ENCODE peak calls at places on chromosome 6, in seven cellular contexts. J is activated CD8-positive, alpha-beta memory T cell treated with anti-CD3 and anti-CD28 coated beads for 1 hour; P is GM13977; F is right cardiac atrium; L is stimulated activated CD4-positive, alpha-beta T cell treated with anti-CD3 and anti-CD28 coated beads, Interleukin-4, amount 100 ng/mL, for 24 hours; W is stimulated activated CD8-positive, alpha-beta memory T cell treated with anti-CD3 and anti-CD28 coated beads, Interleukin-15, amount 100 ng/mL, for 4 hours; A is NCI-H2029 treated with DMSO at 0.1 percent for 48 hours. X is an unnamed sample.

GRCh38 chr6:128740951-128741350 is 142.0 kb upstream of the LAMA2 start:
- DNase-seq in J (no peak), P (no peak), F (no peak), L (no peak), W (no peak), A (no peak), X (no peak)

GRCh38 chr6:77707603-77708002 is 54.8 kb downstream of the MEI4 start:
- DNase-seq in J (no peak), P (no peak), F (no peak), L (no peak), W (no peak), A (no peak), X (no peak)

GRCh38 chr6:142902636-142903053 is 42.3 kb downstream of the HIVEP2 start:
- DNase-seq in J (peak), P (no peak), F (peak), L (peak), W (peak), A (peak), X (no peak)

GRCh38 chr6:7148100-7148822 is 40.5 kb downstream of the RREB1 start:
- DNase-seq in J (no peak), P (no peak), F (no peak), L (peak), W (no peak), A (no peak), X (no peak)

GRCh38 chr6:50249493-50249892 is 199.8 kb upstream of the DEFB112 start:
- DNase-seq in J (no peak), P (no peak), F (no peak), L (no peak), W (no peak), A (no peak), X (no peak)

GRCh38 chr6:97963148-97963680 is 680.2 kb upstream of the MMS22L start:
- DNase-seq in J (no peak), P (no peak), F (no peak), L (no peak), W (no peak), A (no peak), X (no peak)

GRCh38 chr6:128394171-128394570 is 126.2 kb downstream of the PTPRK start:
- DNase-seq in J (no peak), P (no peak), F (no peak), L (no peak), W (no peak), A (no peak), X (no peak)

GRCh38 chr6:4421837-4422236 is 286.5 kb upstream of the ECI2 start:
- DNase-seq in J (no peak), P (no peak), F (no peak), L (no peak), W (no peak), A (no peak), X (no peak)

GRCh38 chr6:28254340-28254618 is 2.2 kb upstream of the ZKSCAN4 start:
- DNase-seq in J (no peak), P (no peak), F (no peak), L (no peak), W (no peak), A (no peak), X (no peak)

GRCh38 chr6:55379895-55380294 is 52.6 kb downstream of the GFRAL start:
- DNase-seq in J (no peak), P (no peak), F (no peak), L (no peak), W (no peak), A (no peak), X (no peak)

GRCh38 chr6:167392631-167393301 is 67.9 kb downstream of the TTLL2 start:
- DNase-seq in J (no peak), P (no peak), F (no peak), L (no peak), W (no peak), A (no peak), X (no peak)

GRCh38 chr6:26205625-26206574 is 118.7 kb downstream of the HFE start:
- DNase-seq in J (no peak), P (peak), F (no peak), L (no peak), W (no peak), A (peak), X (peak)

GRCh38 chr6:26272171-26272631 is 92.8 kb upstream of the BTN3A2 start:
- DNase-seq in J (peak), P (no peak), F (peak), L (peak), W (no peak), A (peak), X (no peak)

GRCh38 chr6:88683734-88684133 is 279.7 kb downstream of the RNGTT start:
- DNase-seq in J (no peak), P (no peak), F (no peak), L (no peak), W (no peak), A (no peak), X (no peak)

GRCh38 chr6:139981810-139982550 is 607.5 kb upstream of the CITED2 start:
- DNase-seq in J (no peak), P (no peak), F (no peak), L (no peak), W (no peak), A (peak), X (peak)

GRCh38 chr6:149037026-149037734 is 280.3 kb upstream of the TAB2 start:
- DNase-seq in J (no peak), P (no peak), F (no peak), L (no peak), W (no peak), A (no peak), X (no peak)

GRCh38 chr6:129497591-129498555 is 212.1 kb downstream of the ARHGAP18 start:
- DNase-seq in J (no peak), P (no peak), F (no peak), L (no peak), W (no peak), A (no peak), X (no peak)

GRCh38 chr6:38673397-38674165 is 29.4 kb downstream of the GLO1 start:
- DNase-seq in J (no peak), P (no peak), F (no peak), L (peak), W (no peak), A (no peak), X (no peak)

GRCh38 chr6:156336096-156336495 is 441.1 kb upstream of the ARID1B start:
- DNase-seq in J (no peak), P (no peak), F (no peak), L (no peak), W (no peak), A (no peak), X (peak)

GRCh38 chr6:35203680-35204079 is 10.1 kb upstream of the SCUBE3 start:
- DNase-seq in J (no peak), P (no peak), F (no peak), L (no peak), W (no peak), A (peak), X (no peak)

GRCh38 chr6:90463359-90463758 is 123.5 kb downstream of the MAP3K7 start:
- DNase-seq in J (no peak), P (no peak), F (no peak), L (no peak), W (no peak), A (no peak), X (no peak)

GRCh38 chr6:111583986-111584385 is 21.7 kb downstream of the TRAF3IP2 start:
- DNase-seq in J (no peak), P (no peak), F (no peak), L (no peak), W (no peak), A (no peak), X (no peak)

X was measured in SK-N-DZ.